ENCODE peak calls at places on chromosomes 3 and 15, in nine cellular contexts. One of them, this sample, is unnamed.

GRCh38 chr3:100045696-100046095 is 68.6 kb downstream of the FILIP1L start:
- DNase-seq in heart left ventricle: peak
- DNase-seq in adrenal gland: peak
- DNase-seq in CD14-positive monocyte: no peak
- DNase-seq in lower leg skin: no peak
- DNase-seq in foreskin fibroblast: peak
- DNase-seq in suprapubic skin: peak
- DNase-seq in glutamatergic neuron: peak
- DNase-seq in cardiac muscle cell: no peak
- DNase-seq in this sample: no peak

GRCh38 chr3:139811331-139811730 is 123.7 kb upstream of the CLSTN2 start:
- DNase-seq in lower leg skin: no peak
- DNase-seq in glutamatergic neuron: no peak
- DNase-seq in heart left ventricle: no peak
- DNase-seq in suprapubic skin: no peak
- DNase-seq in foreskin fibroblast: no peak
- DNase-seq in adrenal gland: no peak
- DNase-seq in cardiac muscle cell: no peak
- DNase-seq in CD14-positive monocyte: no peak
- DNase-seq in this sample: no peak

GRCh38 chr3:101903426-101903825 is 54.1 kb downstream of the NFKBIZ start:
- DNase-seq in glutamatergic neuron: no peak
- DNase-seq in heart left ventricle: no peak
- DNase-seq in foreskin fibroblast: peak
- DNase-seq in adrenal gland: no peak
- DNase-seq in suprapubic skin: no peak
- DNase-seq in CD14-positive monocyte: no peak
- DNase-seq in cardiac muscle cell: no peak
- DNase-seq in lower leg skin: no peak
- DNase-seq in this sample: no peak

GRCh38 chr3:100089802-100090668 is 24.3 kb downstream of the FILIP1L start:
- DNase-seq in cardiac muscle cell: no peak
- DNase-seq in suprapubic skin: no peak
- DNase-seq in lower leg skin: no peak
- DNase-seq in adrenal gland: peak
- DNase-seq in glutamatergic neuron: peak
- DNase-seq in foreskin fibroblast: peak
- DNase-seq in heart left ventricle: no peak
- DNase-seq in CD14-positive monocyte: peak
- DNase-seq in this sample: peak

GRCh38 chr15:65666257-65666656 is 44.5 kb downstream of the SLC24A1 start:
- DNase-seq in CD14-positive monocyte: no peak
- DNase-seq in cardiac muscle cell: no peak
- DNase-seq in heart left ventricle: no peak
- DNase-seq in suprapubic skin: no peak
- DNase-seq in lower leg skin: no peak
- DNase-seq in adrenal gland: no peak
- DNase-seq in foreskin fibroblast: peak
- DNase-seq in glutamatergic neuron: no peak
- DNase-seq in this sample: no peak

GRCh38 chr3:174907628-174908407 is 48.7 kb downstream of the NAALADL2 start:
- DNase-seq in heart left ventricle: no peak
- DNase-seq in foreskin fibroblast: no peak
- DNase-seq in suprapubic skin: no peak
- DNase-seq in cardiac muscle cell: no peak
- DNase-seq in CD14-positive monocyte: no peak
- DNase-seq in glutamatergic neuron: no peak
- DNase-seq in lower leg skin: no peak
- DNase-seq in adrenal gland: no peak
- DNase-seq in this sample: no peak

GRCh38 chr3:155991847-155992246 is 121.4 kb downstream of the GMPS start:
- DNase-seq in heart left ventricle: no peak
- DNase-seq in cardiac muscle cell: no peak
- DNase-seq in suprapubic skin: no peak
- DNase-seq in adrenal gland: no peak
- DNase-seq in foreskin fibroblast: peak
- DNase-seq in CD14-positive monocyte: no peak
- DNase-seq in lower leg skin: no peak
- DNase-seq in glutamatergic neuron: no peak
- DNase-seq in this sample: no peak

GRCh38 chr15:100627789-100628395 is 25.5 kb downstream of the ASB7 start:
- DNase-seq in lower leg skin: peak
- DNase-seq in cardiac muscle cell: peak
- DNase-seq in adrenal gland: peak
- DNase-seq in suprapubic skin: no peak
- DNase-seq in CD14-positive monocyte: no peak
- DNase-seq in glutamatergic neuron: peak
- DNase-seq in heart left ventricle: no peak
- DNase-seq in foreskin fibroblast: peak
- DNase-seq in this sample: peak

GRCh38 chr3:23865595-23866396 is 51.0 kb downstream of the NKIRAS1 start:
- DNase-seq in CD14-positive monocyte: no peak
- DNase-seq in cardiac muscle cell: peak
- DNase-seq in glutamatergic neuron: no peak
- DNase-seq in adrenal gland: no peak
- DNase-seq in foreskin fibroblast: peak
- DNase-seq in heart left ventricle: no peak
- DNase-seq in suprapubic skin: no peak
- DNase-seq in lower leg skin: no peak
- DNase-seq in this sample: peak

GRCh38 chr3:49780080-49780967 is 6.0 kb downstream of the IP6K1 start:
- DNase-seq in suprapubic skin: no peak
- DNase-seq in CD14-positive monocyte: no peak
- DNase-seq in glutamatergic neuron: no peak
- DNase-seq in adrenal gland: no peak
- DNase-seq in heart left ventricle: no peak
- DNase-seq in cardiac muscle cell: no peak
- DNase-seq in foreskin fibroblast: no peak
- DNase-seq in lower leg skin: peak
- DNase-seq in this sample: no peak

GRCh38 chr15:63497642-63498100 is 6.7 kb upstream of the USP3 start:
- DNase-seq in foreskin fibroblast: no peak
- DNase-seq in cardiac muscle cell: no peak
- DNase-seq in CD14-positive monocyte: peak
- DNase-seq in heart left ventricle: no peak
- DNase-seq in adrenal gland: peak
- DNase-seq in suprapubic skin: no peak
- DNase-seq in glutamatergic neuron: no peak
- DNase-seq in lower leg skin: no peak
- DNase-seq in this sample: no peak

GRCh38 chr3:59559721-59560514 is 510.1 kb upstream of the CFAP20DC start:
- DNase-seq in cardiac muscle cell: no peak
- DNase-seq in lower leg skin: no peak
- DNase-seq in adrenal gland: no peak
- DNase-seq in foreskin fibroblast: peak
- DNase-seq in suprapubic skin: no peak
- DNase-seq in heart left ventricle: no peak
- DNase-seq in glutamatergic neuron: no peak
- DNase-seq in CD14-positive monocyte: no peak
- DNase-seq in this sample: no peak

GRCh38 chr15:67857220-67857619 is 17.4 kb upstream of the RNU6-1 start:
- DNase-seq in cardiac muscle cell: no peak
- DNase-seq in glutamatergic neuron: no peak
- DNase-seq in adrenal gland: no peak
- DNase-seq in lower leg skin: peak
- DNase-seq in foreskin fibroblast: no peak
- DNase-seq in suprapubic skin: peak
- DNase-seq in heart left ventricle: no peak
- DNase-seq in CD14-positive monocyte: no peak
- DNase-seq in this sample: no peak

GRCh38 chr15:73633991-73634495 is 854 bp upstream of the NPTN start:
- DNase-seq in cardiac muscle cell: no peak
- DNase-seq in glutamatergic neuron: no peak
- DNase-seq in adrenal gland: no peak
- DNase-seq in heart left ventricle: no peak
- DNase-seq in CD14-positive monocyte: no peak
- DNase-seq in suprapubic skin: no peak
- DNase-seq in lower leg skin: no peak
- DNase-seq in foreskin fibroblast: peak
- DNase-seq in this sample: peak

GRCh38 chr3:157327018-157327417 is 109.6 kb upstream of the PTX3 start:
- DNase-seq in glutamatergic neuron: no peak
- DNase-seq in adrenal gland: no peak
- DNase-seq in cardiac muscle cell: no peak
- DNase-seq in foreskin fibroblast: peak
- DNase-seq in lower leg skin: no peak
- DNase-seq in suprapubic skin: no peak
- DNase-seq in CD14-positive monocyte: no peak
- DNase-seq in heart left ventricle: no peak
- DNase-seq in this sample: no peak

GRCh38 chr3:177917234-177917861 is 618.9 kb upstream of the KCNMB2 start:
- DNase-seq in suprapubic skin: no peak
- DNase-seq in adrenal gland: no peak
- DNase-seq in cardiac muscle cell: no peak
- DNase-seq in foreskin fibroblast: no peak
- DNase-seq in heart left ventricle: no peak
- DNase-seq in CD14-positive monocyte: no peak
- DNase-seq in lower leg skin: no peak
- DNase-seq in glutamatergic neuron: no peak
- DNase-seq in this sample: no peak

GRCh38 chr3:197573048-197573767 is 17.4 kb upstream of the BDH1 start:
- DNase-seq in CD14-positive monocyte: no peak
- DNase-seq in adrenal gland: no peak
- DNase-seq in cardiac muscle cell: no peak
- DNase-seq in glutamatergic neuron: no peak
- DNase-seq in lower leg skin: no peak
- DNase-seq in suprapubic skin: no peak
- DNase-seq in foreskin fibroblast: no peak
- DNase-seq in heart left ventricle: no peak
- DNase-seq in this sample: no peak
- TF ChIP-seq CTCF in CD14-positive monocyte: no peak
- TF ChIP-seq CTCF in adrenal gland: no peak
- TF ChIP-seq CTCF in cardiac muscle cell: no peak
- TF ChIP-seq CTCF in glutamatergic neuron: no peak
- TF ChIP-seq CTCF in lower leg skin: no peak
- TF ChIP-seq CTCF in suprapubic skin: no peak
- TF ChIP-seq CTCF in foreskin fibroblast: no peak
- TF ChIP-seq CTCF in heart left ventricle: no peak
- TF ChIP-seq CTCF in this sample: no peak

DNA sequence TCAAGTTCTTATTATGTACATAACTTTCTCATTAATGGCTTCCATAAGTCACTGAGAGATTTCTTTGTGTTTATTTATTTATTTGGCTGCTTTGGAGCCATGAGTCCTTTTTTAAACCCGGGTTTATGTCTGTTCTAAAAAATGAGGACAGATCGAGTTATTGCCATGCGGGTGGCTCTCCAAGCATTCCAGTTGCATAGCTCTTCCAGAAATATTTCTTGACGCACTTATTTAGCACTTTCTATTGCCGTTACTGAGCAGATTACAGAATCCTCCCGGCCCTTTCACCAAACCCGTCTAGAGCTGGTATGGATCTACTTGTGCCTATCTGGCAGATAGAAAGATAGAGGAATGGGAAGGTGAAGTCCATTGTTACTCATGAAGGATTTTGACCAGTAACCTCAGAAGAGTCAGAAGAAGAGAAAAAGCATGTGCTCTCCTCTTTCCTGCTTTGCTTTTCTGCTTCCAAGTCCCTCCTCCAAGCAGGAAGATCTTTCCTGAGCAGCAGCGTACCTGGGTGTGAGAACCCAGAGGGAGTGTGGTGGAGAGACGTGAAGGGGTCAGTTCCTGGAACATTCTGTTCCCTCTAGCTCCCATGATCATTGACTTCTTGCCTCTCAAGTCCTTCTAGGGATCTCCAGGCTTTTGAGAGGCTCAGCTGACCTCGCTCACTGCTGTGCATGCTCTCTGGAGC is 112.8 kb downstream of the LPP start:
- DNase-seq in foreskin fibroblast: peak
- DNase-seq in heart left ventricle: no peak
- DNase-seq in lower leg skin: no peak
- DNase-seq in suprapubic skin: no peak
- DNase-seq in glutamatergic neuron: no peak
- DNase-seq in cardiac muscle cell: no peak
- DNase-seq in adrenal gland: no peak
- DNase-seq in CD14-positive monocyte: no peak
- DNase-seq in this sample: no peak
- TF ChIP-seq CTCF in foreskin fibroblast: no peak
- TF ChIP-seq CTCF in heart left ventricle: no peak
- TF ChIP-seq CTCF in lower leg skin: no peak
- TF ChIP-seq CTCF in suprapubic skin: no peak
- TF ChIP-seq CTCF in glutamatergic neuron: no peak
- TF ChIP-seq CTCF in cardiac muscle cell: no peak
- TF ChIP-seq CTCF in adrenal gland: no peak
- TF ChIP-seq CTCF in CD14-positive monocyte: no peak
- TF ChIP-seq CTCF in this sample: no peak

GRCh38 chr3:168273917-168274316 is 178.2 kb upstream of the GOLIM4 start:
- DNase-seq in CD14-positive monocyte: no peak
- DNase-seq in heart left ventricle: no peak
- DNase-seq in glutamatergic neuron: no peak
- DNase-seq in lower leg skin: no peak
- DNase-seq in adrenal gland: no peak
- DNase-seq in cardiac muscle cell: no peak
- DNase-seq in foreskin fibroblast: no peak
- DNase-seq in suprapubic skin: no peak
- DNase-seq in this sample: no peak
- TF ChIP-seq CTCF in CD14-positive monocyte: no peak
- TF ChIP-seq CTCF in heart left ventricle: no peak
- TF ChIP-seq CTCF in glutamatergic neuron: no peak
- TF ChIP-seq CTCF in lower leg skin: no peak
- TF ChIP-seq CTCF in adrenal gland: no peak
- TF ChIP-seq CTCF in cardiac muscle cell: no peak
- TF ChIP-seq CTCF in foreskin fibroblast: no peak
- TF ChIP-seq CTCF in suprapubic skin: no peak
- TF ChIP-seq CTCF in this sample: no peak

DNA sequence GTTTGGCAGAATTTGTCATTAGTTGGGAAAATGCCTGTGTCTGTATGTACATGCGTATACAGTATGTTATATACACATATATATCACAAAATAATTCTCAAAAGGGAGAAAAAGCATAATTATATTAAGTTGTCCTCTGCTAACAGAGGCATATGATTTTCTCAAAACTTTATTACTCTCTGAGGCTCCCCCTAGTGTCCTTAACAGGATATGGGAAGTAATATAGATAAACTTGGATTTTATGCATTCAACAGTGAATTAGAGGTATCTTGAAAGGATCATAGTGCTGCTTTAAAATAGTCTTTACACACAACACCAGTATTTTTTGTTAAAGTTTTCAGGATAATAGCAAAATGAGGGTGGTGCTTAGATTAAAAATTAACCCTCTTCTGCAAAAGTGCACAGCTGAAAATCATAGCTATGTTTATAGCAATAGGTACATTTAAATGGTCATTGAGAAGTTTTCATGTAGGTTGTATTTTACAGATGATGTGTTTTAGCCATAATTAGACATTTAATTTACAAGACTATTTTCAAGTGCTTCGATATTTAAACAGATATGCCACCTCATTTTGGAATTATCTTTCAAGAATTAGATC is 454.0 kb upstream of the ROBO2 start:
- DNase-seq in cardiac muscle cell: peak
- DNase-seq in adrenal gland: no peak
- DNase-seq in lower leg skin: no peak
- DNase-seq in foreskin fibroblast: peak
- DNase-seq in glutamatergic neuron: no peak
- DNase-seq in heart left ventricle: no peak
- DNase-seq in suprapubic skin: no peak
- DNase-seq in CD14-positive monocyte: no peak
- DNase-seq in this sample: no peak
- TF ChIP-seq CTCF in cardiac muscle cell: peak
- TF ChIP-seq CTCF in adrenal gland: peak
- TF ChIP-seq CTCF in lower leg skin: no peak
- TF ChIP-seq CTCF in foreskin fibroblast: peak
- TF ChIP-seq CTCF in glutamatergic neuron: peak
- TF ChIP-seq CTCF in heart left ventricle: peak
- TF ChIP-seq CTCF in suprapubic skin: no peak
- TF ChIP-seq CTCF in CD14-positive monocyte: peak
- TF ChIP-seq CTCF in this sample: peak

GRCh38 chr15:52678036-52678467 is 1.1 kb downstream of the ATOSA start:
- DNase-seq in adrenal gland: peak
- DNase-seq in CD14-positive monocyte: no peak
- DNase-seq in glutamatergic neuron: peak
- DNase-seq in suprapubic skin: peak
- DNase-seq in cardiac muscle cell: peak
- DNase-seq in heart left ventricle: peak
- DNase-seq in lower leg skin: peak
- DNase-seq in foreskin fibroblast: peak
- DNase-seq in this sample: peak
- TF ChIP-seq CTCF in adrenal gland: no peak
- TF ChIP-seq CTCF in CD14-positive monocyte: no peak
- TF ChIP-seq CTCF in glutamatergic neuron: no peak
- TF ChIP-seq CTCF in suprapubic skin: no peak
- TF ChIP-seq CTCF in cardiac muscle cell: peak
- TF ChIP-seq CTCF in heart left ventricle: no peak
- TF ChIP-seq CTCF in lower leg skin: no peak
- TF ChIP-seq CTCF in foreskin fibroblast: no peak
- TF ChIP-seq CTCF in this sample: no peak

This sample was measured in endothelial cell.